ENCODE peak calls at places on chromosomes 3 and 15, in five cellular contexts. N, W, D, M and X are unnamed samples. For H3K4me1, the result is how much of the 10 kb centered on the place peaks cover.

GRCh38 chr3:9420850-9421549 is 23.6 kb downstream of the SETD5 start:
- DNase-seq in N (no peak), W (no peak), D (peak), M (no peak), X (no peak)

GRCh38 chr3:14318638-14319037 is 83.8 kb upstream of the SLC6A6 start:
- DNase-seq in N (no peak), W (no peak), D (no peak), M (no peak), X (no peak)

GRCh38 chr3:30662836-30663235 is 56.4 kb downstream of the TGFBR2 start:
- DNase-seq in N (no peak), W (no peak), D (no peak), M (no peak), X (no peak)

GRCh38 chr15:88894819-88895767 is at the start of gene HAPLN3:
- DNase-seq in N (peak), W (peak), D (peak), M (peak), X (no peak)

GRCh38 chr15:81372571-81372970 is 1.4 kb downstream of the TMC3 start:
- DNase-seq in N (no peak), W (no peak), D (no peak), M (no peak), X (no peak)

GRCh38 chr3:139774570-139775302 is 97.0 kb upstream of the NMNAT3 start:
- DNase-seq in N (no peak), W (no peak), D (no peak), M (peak), X (no peak)

GRCh38 chr3:14424711-14425573 is 22.5 kb downstream of the SLC6A6 start:
- DNase-seq in N (no peak), W (peak), D (peak), M (no peak), X (no peak)

GRCh38 chr3:125134952-125135351 is 77.6 kb downstream of the SLC12A8 start:
- DNase-seq in N (no peak), W (no peak), D (no peak), M (no peak), X (no peak)

GRCh38 chr15:66390670-66391069 is 4.0 kb downstream of the MAP2K1 start:
- DNase-seq in N (peak), W (no peak), D (no peak), M (no peak), X (no peak)

GRCh38 chr3:194691481-194692281 is 6.0 kb downstream of the FAM43A start:
- DNase-seq in N (no peak), W (no peak), D (no peak), M (peak), X (no peak)

GRCh38 chr3:175726228-175726627 is 867.1 kb downstream of the NAALADL2 start:
- DNase-seq in N (no peak), W (no peak), D (no peak), M (no peak), X (no peak)

GRCh38 chr3:4835616-4836043 is 143.6 kb upstream of the BHLHE40 start:
- DNase-seq in N (no peak), W (no peak), D (no peak), M (no peak), X (no peak)

GRCh38 chr15:67917037-67917436 is 77.2 kb upstream of the RNU6-1 start:
- DNase-seq in N (peak), W (no peak), D (no peak), M (no peak), X (no peak)

GRCh38 chr15:30990451-30991300 is 752 bp downstream of the MTMR10 start:
- DNase-seq in N (no peak), W (no peak), D (peak), M (no peak), X (no peak)

GRCh38 chr3:108113975-108114374 is 23.1 kb upstream of the CD47 start:
- DNase-seq in N (no peak), W (no peak), D (no peak), M (no peak), X (no peak)

GRCh38 chr3:194395767-194396527 is 3.1 kb downstream of the GP5 start:
- DNase-seq in N (peak), W (no peak), D (peak), M (no peak), X (peak)

GRCh38 chr3:23253214-23253613 is 50.1 kb downstream of the UBE2E2 start:
- DNase-seq in N (no peak), W (no peak), D (no peak), M (no peak), X (no peak)

GRCh38 chr3:128554100-128554464 is 61.1 kb upstream of the GATA2 start:
- DNase-seq in N (no peak), W (no peak), D (peak), M (no peak), X (peak)
- H3K4me1 ChIP-seq in N (under half), W (under half), D (under half), M (under half), X (under half)

GRCh38 chr15:71545923-71546322 is 264.4 kb upstream of the NR2E3 start:
- DNase-seq in N (no peak), W (no peak), D (no peak), M (no peak), X (no peak)
- H3K4me1 ChIP-seq in N (under half), W (under half), D (under half), M (under half), X (under half)

DNA sequence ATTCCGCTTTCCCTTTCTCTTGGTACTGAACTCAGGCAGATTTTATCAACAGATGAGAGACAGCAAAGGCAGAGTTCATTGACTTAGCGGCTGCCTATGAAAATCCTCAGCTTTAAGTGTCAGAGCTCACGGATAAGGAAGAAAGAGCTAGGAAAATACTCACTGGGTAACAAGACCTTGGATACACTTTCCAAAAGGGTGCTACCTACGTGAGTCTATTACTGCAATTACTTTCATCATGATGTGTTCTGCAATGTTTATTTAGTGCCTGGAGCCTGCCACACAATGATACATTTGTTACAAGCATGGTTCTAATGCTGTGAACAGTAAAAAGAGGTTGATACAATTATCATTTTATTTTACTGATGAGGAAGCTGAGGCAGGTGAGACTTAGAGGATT is 177.5 kb downstream of the GRM7 start:
- DNase-seq in N (no peak), W (no peak), D (no peak), M (no peak), X (no peak)
- H3K4me1 ChIP-seq in N (under half), W (under half), D (under half), M (under half), X (under half)

DNA sequence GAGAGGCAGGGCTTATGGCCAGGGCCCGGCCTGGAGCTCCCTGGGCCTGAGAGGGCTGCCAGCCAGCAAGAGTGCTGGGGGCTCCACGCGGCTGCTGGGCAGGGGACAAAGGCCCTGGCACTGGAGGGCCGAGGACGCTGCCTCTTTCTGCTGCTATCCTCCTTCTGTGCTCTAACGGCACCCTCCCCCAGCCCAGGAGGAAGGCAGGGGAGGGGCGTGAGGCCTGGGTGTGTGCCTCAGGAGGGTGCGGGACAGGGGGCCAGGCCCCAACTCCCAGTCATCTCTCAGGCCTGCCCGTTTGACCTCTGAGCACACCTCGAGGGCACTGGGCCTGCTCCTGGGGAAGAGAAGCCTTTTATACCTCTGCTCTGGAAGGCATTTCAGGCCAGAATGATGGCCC is 115.5 kb downstream of the ADCY5 start:
- DNase-seq in N (no peak), W (no peak), D (no peak), M (no peak), X (no peak)
- H3K4me1 ChIP-seq in N (under half), W (under half), D (under half), M (under half), X (under half)

GRCh38 chr3:28347374-28348285 is 891 bp upstream of the ZCWPW2 start:
- DNase-seq in N (no peak), W (no peak), D (peak), M (no peak), X (no peak)
- H3K4me1 ChIP-seq in N (under half), W (under half), D (under half), M (under half), X (half or more)

GRCh38 chr3:170608475-170608874 is 22.6 kb upstream of the SLC7A14 start:
- DNase-seq in N (no peak), W (no peak), D (no peak), M (no peak), X (no peak)

GRCh38 chr3:170610321-170610884 is 24.5 kb upstream of the SLC7A14 start:
- DNase-seq in N (no peak), W (no peak), D (no peak), M (no peak), X (no peak)

GRCh38 chr3:170611746-170612145 is 25.9 kb upstream of the SLC7A14 start:
- DNase-seq in N (no peak), W (no peak), D (no peak), M (no peak), X (no peak)

DNA sequence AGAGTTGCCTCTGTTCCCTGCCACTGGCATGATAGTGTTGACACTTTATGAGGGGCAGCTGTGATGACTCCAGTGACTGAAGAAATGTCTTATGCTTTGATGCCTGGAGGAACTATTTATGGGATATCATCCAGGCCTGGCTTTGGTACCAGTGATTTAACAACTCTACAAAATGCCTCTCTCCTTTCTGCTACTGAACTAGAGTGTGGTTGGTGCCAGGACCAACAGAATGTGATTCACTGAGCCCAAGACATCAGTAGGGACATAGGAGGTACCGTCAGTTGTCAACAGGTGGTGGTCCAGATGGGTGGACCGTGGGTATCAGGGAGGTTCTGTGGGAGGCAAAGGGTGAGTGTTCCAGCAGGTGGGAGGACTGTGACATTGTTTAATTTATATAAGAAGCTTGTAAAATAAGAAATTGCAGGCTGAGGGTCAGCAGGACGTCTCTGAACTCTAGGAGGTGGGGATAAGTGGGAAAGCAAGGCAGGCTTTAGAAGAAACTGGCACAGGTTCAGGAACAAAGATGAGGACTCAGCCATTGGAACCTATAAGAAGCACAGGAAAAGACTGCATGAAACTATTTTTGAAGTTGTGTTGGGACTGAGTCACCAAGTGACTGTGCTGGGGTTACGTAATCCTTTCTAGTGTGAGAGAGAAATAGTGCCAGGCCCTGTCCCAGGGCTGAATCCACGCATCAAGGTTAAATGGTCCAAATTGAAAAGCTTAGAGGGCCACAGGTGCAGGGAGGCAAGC is 28.5 kb upstream of the SLC7A14 start:
- DNase-seq in N (no peak), W (no peak), D (peak), M (no peak), X (no peak)
- H3K4me1 ChIP-seq in N (under half), W (under half), D (under half), M (under half), X (under half)